ENCODE peak calls at places on chromosomes 11 and 22, in six cellular contexts. T, D, H, G, U and M are unnamed samples.

GRCh38 chr11:93513763-93514162 is 29.4 kb downstream of the SMCO4 start:
- DNase-seq in T (no peak), U (no peak), G (no peak), D (no peak), H (no peak), M (no peak)

GRCh38 chr11:130666781-130667251 is 218.4 kb downstream of the ADAMTS15 start:
- DNase-seq in U (no peak), D (no peak), T (no peak), H (no peak), G (no peak), M (no peak)

GRCh38 chr22:33302549-33302948 is 244.4 kb upstream of the SYN3 start:
- DNase-seq in D (no peak), H (no peak), U (no peak), T (no peak), G (no peak), M (no peak)

GRCh38 chr11:12692238-12693074 is 18.2 kb downstream of the TEAD1 start:
- DNase-seq in U (peak), T (no peak), H (peak), D (peak), G (peak), M (peak)

GRCh38 chr11:19345848-19346681 is 105.3 kb upstream of the E2F8 start:
- DNase-seq in U (no peak), D (no peak), H (no peak), G (no peak), T (no peak), M (no peak)

GRCh38 chr22:37197451-37198289 is 9.6 kb upstream of the C1QTNF6 start:
- DNase-seq in H (no peak), T (no peak), U (peak), G (no peak), D (peak), M (no peak)

GRCh38 chr22:23276656-23277582 is 96.6 kb downstream of the BCR start:
- DNase-seq in H (no peak), T (no peak), D (no peak), G (no peak), U (no peak), M (no peak)

GRCh38 chr11:122808494-122808893 is 29.8 kb upstream of the CRTAM start:
- DNase-seq in H (no peak), G (no peak), D (no peak), U (no peak), T (no peak), M (no peak)

GRCh38 chr11:76652989-76653673 is 17.4 kb downstream of the LRRC32 start:
- DNase-seq in U (no peak), D (peak), H (no peak), T (no peak), G (no peak), M (no peak)

GRCh38 chr11:109046284-109046992 is 375.6 kb upstream of the C11orf87 start:
- DNase-seq in H (no peak), D (no peak), T (no peak), G (no peak), U (no peak), M (no peak)

GRCh38 chr22:36729321-36729720 is 25.8 kb upstream of the CACNG2 start:
- DNase-seq in T (no peak), D (peak), G (no peak), H (no peak), U (no peak), M (no peak)

GRCh38 chr11:73221996-73222395 is 3.9 kb downstream of the P2RY2 start:
- DNase-seq in U (no peak), T (no peak), D (peak), H (no peak), G (no peak), M (no peak)

GRCh38 chr11:34595391-34595790 is 25.5 kb upstream of the EHF start:
- DNase-seq in G (no peak), T (no peak), D (no peak), H (no peak), U (no peak), M (no peak)

GRCh38 chr11:46643986-46644385 is 26.6 kb downstream of the ATG13 start:
- DNase-seq in D (no peak), H (no peak), U (no peak), G (no peak), T (no peak), M (no peak)

GRCh38 chr11:12815931-12816494 is 141.8 kb downstream of the TEAD1 start:
- DNase-seq in D (no peak), U (no peak), T (no peak), G (no peak), H (no peak), M (no peak)

GRCh38 chr11:18365736-18366135 is 28.6 kb upstream of the LDHA start:
- DNase-seq in D (no peak), H (no peak), T (no peak), U (no peak), G (no peak), M (no peak)

GRCh38 chr11:85170184-85170583 is 457.0 kb downstream of the DLG2 start:
- DNase-seq in U (no peak), G (no peak), T (no peak), D (no peak), H (no peak), M (no peak)

GRCh38 chr11:126355324-126355925 is at the start of gene ST3GAL4:
- DNase-seq in H (no peak), G (no peak), U (peak), T (no peak), D (peak), M (peak)